ENCODE peak calls at places on chromosomes 2 and 18, in eight cellular contexts. L is right cardiac atrium; C is fibroblast of villous mesenchyme; W is GF-D8; J is pulmonary artery endothelial cell; P is left ventricle myocardium inferior; F is stimulated activated CD4-positive, alpha-beta T cell treated with anti-CD3 and anti-CD28 coated beads, TNF-alpha, amount 100 ng/mL, for 1 hour; H is cardiac muscle cell. M is an unnamed sample.

GRCh38 chr18:3605562-3606443 is 155.8 kb downstream of the TGIF1 start:
- DNase-seq in C (peak), L (no peak), F (no peak), H (peak), P (no peak), W (peak), J (no peak), M (peak)

GRCh38 chr2:3138621-3139020 is 239.0 kb downstream of the EIPR1 start:
- DNase-seq in P (no peak), J (no peak), L (no peak), H (no peak), C (no peak), W (no peak), F (no peak), M (no peak)

GRCh38 chr2:21836766-21837543 is 713.2 kb downstream of the TDRD15 start:
- DNase-seq in L (no peak), J (no peak), W (no peak), C (peak), H (peak), P (no peak), F (no peak), M (no peak)

GRCh38 chr2:149313512-149313972 is 16.8 kb upstream of the LYPD6 start:
- DNase-seq in P (no peak), J (no peak), L (no peak), F (no peak), H (peak), W (no peak), C (peak), M (peak)

GRCh38 chr2:195319548-195320415 is 337.2 kb upstream of the SLC39A10 start:
- DNase-seq in C (no peak), H (no peak), F (no peak), J (no peak), W (no peak), P (no peak), L (no peak), M (no peak)

GRCh38 chr2:20618886-20619521 is 31.9 kb downstream of the HS1BP3 start:
- DNase-seq in F (no peak), H (no peak), P (peak), L (peak), J (no peak), W (no peak), C (no peak), M (no peak)

GRCh38 chr2:145022671-145023330 is 502.9 kb upstream of the ZEB2 start:
- DNase-seq in F (no peak), J (no peak), L (no peak), P (no peak), H (peak), W (no peak), C (peak), M (no peak)

GRCh38 chr2:112712903-112713584 is 7.8 kb upstream of the NT5DC4 start:
- DNase-seq in J (no peak), F (no peak), L (no peak), C (peak), W (no peak), H (peak), P (no peak), M (peak)

GRCh38 chr2:7525746-7526145 is 608.5 kb downstream of the RNF144A start:
- DNase-seq in P (no peak), J (no peak), W (no peak), F (no peak), L (no peak), H (no peak), C (no peak), M (no peak)

GRCh38 chr2:27854224-27854623 is 36.0 kb downstream of the RBKS start:
- DNase-seq in W (no peak), J (no peak), L (no peak), H (no peak), P (no peak), F (no peak), C (no peak), M (no peak)

GRCh38 chr2:216034065-216034464 is 20.7 kb upstream of the MREG start:
- DNase-seq in C (peak), F (peak), H (peak), W (no peak), L (peak), P (peak), J (no peak), M (peak)

GRCh38 chr18:74775239-74775638 is 177.6 kb downstream of the ZNF407 start:
- DNase-seq in C (peak), H (peak), W (no peak), P (no peak), L (no peak), J (no peak), F (no peak), M (no peak)

GRCh38 chr2:35410431-35411061 is 945.0 kb upstream of the CRIM1 start:
- DNase-seq in L (peak), C (peak), P (peak), H (peak), F (no peak), W (no peak), J (no peak), M (peak)

GRCh38 chr18:75204978-75205759 is 3.8 kb downstream of the PTGR3 start:
- DNase-seq in C (peak), H (no peak), W (no peak), P (no peak), F (no peak), J (no peak), L (peak), M (no peak)

GRCh38 chr2:96493072-96493471 is 12.1 kb downstream of the NEURL3 start:
- DNase-seq in H (no peak), J (no peak), L (no peak), F (no peak), C (no peak), W (no peak), P (no peak), M (no peak)

GRCh38 chr2:27929916-27930486 is 39.5 kb downstream of the BABAM2 start:
- DNase-seq in W (no peak), L (no peak), C (no peak), H (peak), J (no peak), F (no peak), P (no peak), M (no peak)

GRCh38 chr2:232522014-232522854 is 2.0 kb downstream of the PRSS56 start:
- DNase-seq in L (peak), H (peak), C (peak), P (peak), W (no peak), J (no peak), F (peak), M (peak)

GRCh38 chr2:67581751-67582150 is 184.6 kb downstream of the ETAA1 start:
- DNase-seq in F (no peak), J (no peak), H (no peak), L (no peak), P (no peak), W (no peak), C (no peak), M (no peak)

GRCh38 chr2:170925923-170926322 is 3.1 kb upstream of the GORASP2 start:
- DNase-seq in P (no peak), L (no peak), F (no peak), C (no peak), W (no peak), H (no peak), J (no peak), M (no peak)

GRCh38 chr18:55376387-55376786 is 211.6 kb downstream of the TCF4 start:
- DNase-seq in H (no peak), W (no peak), P (no peak), J (no peak), F (no peak), C (no peak), L (no peak), M (no peak)

GRCh38 chr2:68475110-68475509 is 7.7 kb downstream of the APLF start:
- DNase-seq in F (no peak), J (no peak), H (no peak), C (no peak), P (no peak), L (no peak), W (no peak), M (no peak)

GRCh38 chr18:72543362-72544055 is 633 bp downstream of the CBLN2 start:
- DNase-seq in W (no peak), F (no peak), J (no peak), L (no peak), P (no peak), H (no peak), C (no peak), M (no peak)

GRCh38 chr2:36371963-36372391 is 16.4 kb downstream of the CRIM1 start:
- DNase-seq in W (no peak), F (no peak), L (no peak), P (no peak), C (peak), H (peak), J (peak), M (no peak)

GRCh38 chr18:2510416-2510815 is 60.9 kb downstream of the METTL4 start:
- DNase-seq in J (no peak), W (no peak), F (no peak), H (no peak), L (no peak), P (no peak), C (no peak), M (no peak)

GRCh38 chr2:230473378-230473777 is 57.4 kb downstream of the SP100 start:
- DNase-seq in J (no peak), W (no peak), H (no peak), P (no peak), L (no peak), F (no peak), C (no peak), M (no peak)

GRCh38 chr2:47313141-47313691 is 89.7 kb upstream of the MSH2 start:
- DNase-seq in W (no peak), F (no peak), C (peak), L (no peak), J (no peak), H (peak), P (no peak), M (no peak)

GRCh38 chr2:17879137-17879912 is 858 bp downstream of the KCNS3 start:
- DNase-seq in C (peak), J (no peak), F (no peak), L (peak), P (peak), W (no peak), H (peak), M (peak)

GRCh38 chr2:237315881-237316225 is 98.1 kb downstream of the COL6A3 start:
- DNase-seq in J (no peak), H (peak), F (no peak), L (no peak), C (peak), P (no peak), W (no peak), M (no peak)